ENCODE peak calls at places on chromosomes 1 and 21, in nine cellular contexts. O, R, V, X, T, J, B, G and K are unnamed samples.

GRCh38 chr1:203465146-203465798 is 10.3 kb upstream of the PRELP start:
- DNase-seq in O (no peak), R (no peak), V (no peak), X (no peak), T (no peak), J (no peak), B (no peak), G (no peak), K (no peak)

GRCh38 chr1:207282496-207283380 is 38.7 kb upstream of the CD55 start:
- DNase-seq in O (no peak), R (no peak), V (no peak), X (no peak), T (peak), J (peak), B (no peak), G (no peak), K (no peak)

GRCh38 chr1:186188004-186188539 is 187.0 kb downstream of the TPR start:
- DNase-seq in O (peak), R (peak), V (no peak), X (peak), T (peak), J (peak), B (no peak), G (no peak), K (no peak)

GRCh38 chr1:91979383-91979782 is 30.2 kb downstream of the BRDT start:
- DNase-seq in O (no peak), R (no peak), V (no peak), X (no peak), T (no peak), J (no peak), B (no peak), G (no peak), K (no peak)

GRCh38 chr1:94240822-94241221 is 3.4 kb upstream of the ARHGAP29 start:
- DNase-seq in O (no peak), R (peak), V (no peak), X (no peak), T (no peak), J (no peak), B (no peak), G (no peak), K (no peak)

GRCh38 chr1:89602871-89603404 is 30.0 kb upstream of the LRRC8C start:
- DNase-seq in O (no peak), R (no peak), V (no peak), X (no peak), T (no peak), J (no peak), B (no peak), G (no peak), K (no peak)

GRCh38 chr1:77230051-77230450 is 10.8 kb upstream of the PIGK start:
- DNase-seq in O (no peak), R (no peak), V (no peak), X (peak), T (no peak), J (no peak), B (no peak), G (no peak), K (no peak)

GRCh38 chr1:18149113-18149641 is 41.6 kb downstream of the IGSF21 start:
- DNase-seq in O (no peak), R (no peak), V (no peak), X (peak), T (peak), J (no peak), B (no peak), G (no peak), K (no peak)

GRCh38 chr1:95021794-95022193 is 51.0 kb downstream of the ALG14 start:
- DNase-seq in O (no peak), R (no peak), V (no peak), X (no peak), T (peak), J (no peak), B (no peak), G (no peak), K (no peak)

GRCh38 chr1:28249013-28249870 is 10.1 kb upstream of the SESN2 start:
- DNase-seq in O (no peak), R (peak), V (peak), X (peak), T (peak), J (peak), B (peak), G (peak), K (no peak)

GRCh38 chr1:207873055-207873890 is 37.7 kb downstream of the CD34 start:
- DNase-seq in O (no peak), R (no peak), V (peak), X (no peak), T (no peak), J (no peak), B (no peak), G (peak), K (peak)

GRCh38 chr1:27601771-27602509 is 2.0 kb downstream of the AHDC1 start:
- DNase-seq in O (no peak), R (peak), V (peak), X (no peak), T (peak), J (no peak), B (no peak), G (no peak), K (peak)

GRCh38 chr1:219790834-219791615 is 137.3 kb downstream of the SLC30A10 start:
- DNase-seq in O (peak), R (no peak), V (no peak), X (peak), T (peak), J (peak), B (no peak), G (no peak), K (no peak)

GRCh38 chr1:231733063-231733462 is 106.5 kb downstream of the DISC1 start:
- DNase-seq in O (no peak), R (no peak), V (no peak), X (no peak), T (no peak), J (no peak), B (no peak), G (no peak), K (no peak)

GRCh38 chr1:231729541-231729940 is 103.0 kb downstream of the DISC1 start:
- DNase-seq in O (no peak), R (no peak), V (no peak), X (no peak), T (no peak), J (peak), B (no peak), G (no peak), K (no peak)

GRCh38 chr1:231733672-231734071 is 107.1 kb downstream of the DISC1 start:
- DNase-seq in O (no peak), R (no peak), V (no peak), X (no peak), T (no peak), J (no peak), B (no peak), G (no peak), K (no peak)

GRCh38 chr1:231734417-231734816 is 107.8 kb downstream of the DISC1 start:
- DNase-seq in O (no peak), R (no peak), V (no peak), X (no peak), T (peak), J (peak), B (no peak), G (no peak), K (no peak)

DNA sequence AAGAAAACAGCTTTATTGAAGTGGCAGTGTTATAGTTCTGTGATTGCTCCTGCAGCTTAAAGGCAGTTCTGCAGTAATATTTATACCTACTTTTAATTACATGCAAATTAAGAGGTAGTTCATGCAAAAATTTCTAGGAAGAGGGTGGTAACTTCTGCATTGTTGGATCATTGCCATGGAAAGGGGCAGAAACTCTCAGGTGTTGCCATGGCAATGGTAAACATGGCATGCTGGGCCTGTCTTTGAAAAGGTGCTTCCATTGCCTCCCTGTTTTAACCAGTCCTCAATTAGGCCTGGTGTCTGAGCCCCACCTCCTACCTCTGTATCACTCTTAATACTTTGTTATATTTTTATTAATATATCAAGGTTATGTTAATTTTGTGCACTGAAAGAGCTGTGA is 104.7 kb downstream of the DISC1 start:
- DNase-seq in O (no peak), R (no peak), V (no peak), X (no peak), T (no peak), J (no peak), B (no peak), G (no peak), K (no peak)
- TF ChIP-seq CTCF in O (no peak), R (no peak), V (no peak), X (no peak), T (no peak), J (no peak), B (no peak), G (no peak), K (no peak)

GRCh38 chr1:221541296-221541695 is 200.6 kb downstream of the DUSP10 start:
- DNase-seq in O (no peak), R (no peak), V (no peak), X (no peak), T (no peak), J (no peak), B (no peak), G (no peak), K (no peak)

GRCh38 chr1:221548942-221549341 is 192.9 kb downstream of the DUSP10 start:
- DNase-seq in O (no peak), R (no peak), V (no peak), X (no peak), T (no peak), J (no peak), B (no peak), G (no peak), K (no peak)

GRCh38 chr1:221543529-221544120 is 198.3 kb downstream of the DUSP10 start:
- DNase-seq in O (no peak), R (peak), V (no peak), X (no peak), T (peak), J (peak), B (no peak), G (peak), K (peak)
- TF ChIP-seq CTCF in O (peak), R (peak), V (peak), X (peak), T (peak), J (peak), B (peak), G (peak), K (peak)

GRCh38 chr1:228998179-228998578 is 262.9 kb downstream of the RHOU start:
- DNase-seq in O (no peak), R (no peak), V (no peak), X (no peak), T (no peak), J (no peak), B (no peak), G (no peak), K (no peak)

GRCh38 chr1:229000187-229000586 is 264.9 kb downstream of the RHOU start:
- DNase-seq in O (no peak), R (no peak), V (no peak), X (no peak), T (no peak), J (no peak), B (no peak), G (no peak), K (no peak)

GRCh38 chr1:229001467-229001866 is 266.2 kb downstream of the RHOU start:
- DNase-seq in O (no peak), R (no peak), V (no peak), X (no peak), T (no peak), J (no peak), B (no peak), G (no peak), K (no peak)

GRCh38 chr1:228997721-228998144 is 262.5 kb downstream of the RHOU start:
- DNase-seq in O (no peak), R (no peak), V (no peak), X (no peak), T (no peak), J (no peak), B (no peak), G (no peak), K (no peak)

GRCh38 chr1:228999776-229000175 is 264.5 kb downstream of the RHOU start:
- DNase-seq in O (no peak), R (no peak), V (no peak), X (no peak), T (no peak), J (no peak), B (no peak), G (peak), K (no peak)
- TF ChIP-seq CTCF in O (no peak), R (no peak), V (no peak), X (no peak), T (no peak), J (no peak), B (no peak), G (no peak), K (no peak)

GRCh38 chr1:111758373-111758772 is 2.7 kb downstream of the DDX20 start:
- DNase-seq in O (no peak), R (no peak), V (no peak), X (no peak), T (no peak), J (no peak), B (no peak), G (no peak), K (no peak)
- TF ChIP-seq CTCF in O (peak), R (no peak), V (no peak), X (peak), T (peak), J (peak), B (peak), G (no peak), K (no peak)

GRCh38 chr21:43627527-43627926 is 31.8 kb downstream of the HSF2BP start:
- DNase-seq in O (no peak), R (no peak), V (no peak), X (no peak), T (no peak), J (peak), B (no peak), G (no peak), K (no peak)

GRCh38 chr21:43623588-43623987 is 35.7 kb downstream of the HSF2BP start:
- DNase-seq in O (no peak), R (no peak), V (no peak), X (no peak), T (no peak), J (no peak), B (no peak), G (no peak), K (no peak)

GRCh38 chr21:43622796-43623195 is 36.5 kb downstream of the HSF2BP start:
- DNase-seq in O (no peak), R (no peak), V (no peak), X (no peak), T (no peak), J (no peak), B (no peak), G (no peak), K (no peak)

GRCh38 chr21:43626390-43626789 is 32.9 kb downstream of the HSF2BP start:
- DNase-seq in O (no peak), R (peak), V (no peak), X (no peak), T (peak), J (no peak), B (no peak), G (no peak), K (no peak)

DNA sequence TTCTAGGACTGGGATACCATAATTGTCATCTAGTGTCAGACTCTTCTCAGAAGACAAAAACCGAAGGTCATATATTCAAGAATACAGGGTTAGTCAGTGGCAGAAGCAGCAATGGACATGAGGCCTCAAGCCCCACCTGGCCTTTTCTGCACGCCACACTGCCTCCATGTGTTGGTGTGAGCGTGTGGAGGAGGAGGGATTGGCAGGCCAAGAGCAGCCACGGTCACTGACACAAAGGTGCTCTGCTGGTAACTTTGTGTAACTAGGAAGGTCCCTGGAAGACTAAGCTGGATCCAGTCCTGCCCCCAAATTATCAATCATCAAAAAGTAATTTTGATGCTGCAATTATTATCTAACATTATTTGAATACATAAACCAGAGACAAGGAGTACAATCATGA is 34.9 kb downstream of the HSF2BP start:
- DNase-seq in O (no peak), R (no peak), V (no peak), X (no peak), T (no peak), J (no peak), B (no peak), G (no peak), K (no peak)
- TF ChIP-seq CTCF in O (no peak), R (no peak), V (no peak), X (no peak), T (no peak), J (no peak), B (no peak), G (no peak), K (no peak)

DNA sequence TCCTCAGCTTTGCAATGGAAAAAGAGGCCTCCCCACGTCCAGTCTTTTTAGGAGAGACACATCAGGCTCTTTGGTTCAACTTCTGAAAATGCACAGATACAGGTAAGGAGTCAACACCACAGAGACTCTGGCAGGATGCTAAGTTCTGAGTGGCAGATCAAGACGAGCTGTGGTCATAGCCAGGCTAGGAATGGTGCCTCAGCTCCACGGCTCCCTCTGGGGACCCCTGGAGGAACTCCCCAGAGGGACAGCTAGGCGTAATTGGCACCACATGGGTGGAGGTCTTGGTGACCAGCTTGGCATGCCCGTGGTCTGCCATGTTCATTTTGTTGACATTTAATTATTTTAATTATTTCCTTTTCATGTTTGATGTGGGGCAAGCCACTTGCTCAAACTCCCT is 206.1 kb downstream of the KAZN start:
- DNase-seq in O (no peak), R (no peak), V (no peak), X (no peak), T (no peak), J (no peak), B (no peak), G (no peak), K (no peak)
- TF ChIP-seq CTCF in O (peak), R (peak), V (no peak), X (peak), T (peak), J (no peak), B (peak), G (peak), K (peak)

GRCh38 chr1:20107351-20107750 is 12.0 kb downstream of the PLA2G2D start:
- DNase-seq in O (no peak), R (no peak), V (no peak), X (no peak), T (no peak), J (no peak), B (no peak), G (no peak), K (no peak)

GRCh38 chr1:20107767-20108166 is 11.6 kb downstream of the PLA2G2D start:
- DNase-seq in O (no peak), R (no peak), V (no peak), X (no peak), T (peak), J (no peak), B (no peak), G (no peak), K (no peak)

GRCh38 chr1:20110679-20111078 is 8.7 kb downstream of the PLA2G2D start:
- DNase-seq in O (peak), R (no peak), V (no peak), X (no peak), T (peak), J (peak), B (no peak), G (no peak), K (no peak)

GRCh38 chr1:20108724-20109123 is 10.6 kb downstream of the PLA2G2D start:
- DNase-seq in O (no peak), R (no peak), V (no peak), X (no peak), T (no peak), J (no peak), B (no peak), G (no peak), K (no peak)

GRCh38 chr1:20109223-20109856 is 10.0 kb downstream of the PLA2G2D start:
- DNase-seq in O (no peak), R (no peak), V (no peak), X (no peak), T (no peak), J (no peak), B (no peak), G (no peak), K (no peak)
- TF ChIP-seq CTCF in O (no peak), R (no peak), V (no peak), X (no peak), T (no peak), J (no peak), B (no peak), G (peak), K (no peak)

DNA sequence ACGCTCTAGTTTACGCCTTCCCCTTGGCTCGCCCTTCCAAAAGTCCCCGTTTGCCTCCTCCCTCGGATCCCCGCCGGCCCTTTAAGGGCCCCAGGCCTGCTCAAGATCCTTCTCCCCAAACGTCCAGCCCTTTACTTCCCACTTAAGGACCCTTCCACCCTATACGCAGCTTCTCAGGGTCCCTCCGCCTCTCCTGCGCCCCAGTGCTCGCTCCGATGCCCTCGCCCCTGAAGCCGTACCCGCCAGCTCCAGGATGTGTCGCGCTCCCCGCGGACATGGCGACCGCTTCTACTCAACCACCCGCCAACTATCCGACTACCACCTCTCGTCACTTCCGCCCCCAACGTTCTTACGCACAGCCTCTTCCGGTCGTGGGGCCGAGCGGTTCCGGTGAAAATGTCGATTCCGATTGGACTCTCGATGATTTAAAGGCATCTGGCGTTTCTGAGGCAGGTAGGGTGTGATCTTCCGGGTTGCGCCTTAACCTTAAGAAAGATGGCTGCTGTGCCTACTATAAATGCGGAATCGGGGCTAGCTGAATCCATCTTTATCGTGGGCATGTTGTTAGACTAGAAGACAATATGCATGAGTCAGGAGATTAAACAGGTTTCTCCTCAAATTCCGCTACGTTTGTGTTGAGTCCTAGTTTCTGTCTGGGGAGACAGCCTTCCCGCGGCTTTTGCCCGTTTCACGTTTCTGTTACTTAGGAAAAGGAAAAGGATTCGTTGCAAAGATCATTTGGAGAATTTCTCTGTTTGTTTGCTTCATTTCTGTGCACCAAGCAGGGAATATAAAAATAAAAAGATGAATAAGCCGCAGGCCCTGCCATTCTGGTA is at the start of gene KHDC4:
- DNase-seq in O (peak), R (peak), V (peak), X (peak), T (peak), J (peak), B (peak), G (peak), K (peak)
- TF ChIP-seq CTCF in O (peak), R (no peak), V (no peak), X (no peak), T (no peak), J (no peak), B (no peak), G (peak), K (no peak)

DNA sequence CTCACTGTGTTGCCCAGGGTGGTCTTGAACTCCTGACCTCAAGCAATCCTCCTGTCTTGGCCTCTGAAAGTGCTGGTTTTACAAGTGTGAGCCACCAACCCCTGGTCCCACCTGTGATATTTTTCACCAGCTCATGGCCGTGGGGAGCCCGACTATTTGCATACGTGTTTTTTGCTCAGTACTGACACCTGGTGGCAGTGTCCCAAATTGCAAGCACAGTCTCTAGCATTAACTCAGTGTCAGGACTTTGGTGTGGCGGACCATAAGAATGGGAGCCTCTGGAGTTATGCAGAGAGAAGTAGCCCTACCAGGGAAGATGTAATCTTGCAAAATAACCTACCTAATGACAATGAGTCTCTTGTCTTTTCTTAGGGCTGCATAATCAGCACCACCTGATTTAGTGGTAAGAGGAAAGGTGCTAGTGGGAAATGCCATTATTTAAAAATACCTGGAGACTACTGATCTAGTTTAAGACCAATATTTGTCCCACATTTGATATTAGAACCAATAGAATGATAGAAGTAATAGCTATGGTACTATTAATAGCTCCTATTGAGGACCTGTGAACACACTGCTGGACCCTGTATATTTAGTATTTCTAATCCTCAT is 305.4 kb downstream of the DISC1 start:
- DNase-seq in O (no peak), R (no peak), V (no peak), X (no peak), T (no peak), J (no peak), B (no peak), G (peak), K (peak)
- TF ChIP-seq CTCF in O (peak), R (peak), V (peak), X (peak), T (peak), J (peak), B (peak), G (peak), K (peak)